ENCODE peak calls at places on chromosomes 13 and 19, in nine cellular contexts. One of them, this sample, is unnamed.

GRCh38 chr19:42284641-42285341 is 15.7 kb downstream of the CIC start:
- DNase-seq in HT-29: peak; percentile 36
- DNase-seq in CD8-positive, alpha-beta T cell: no peak
- DNase-seq in activated T-cell treated with anti-CD3 and anti-CD28 coated beads, Interleukin-2, amount 50 U/mL, for 24 hours: peak; percentile 55
- DNase-seq in HEK293T: no peak
- DNase-seq in T-helper 2 cell: no peak
- DNase-seq in CD8-positive, alpha-beta memory T cell: no peak
- DNase-seq in nephron progenitor cell: no peak
- DNase-seq in fibroblast of the aortic adventitia: no peak
- DNase-seq in this sample: no peak

GRCh38 chr13:108574856-108575255 is 54.6 kb upstream of the MYO16 start:
- DNase-seq in HT-29: no peak
- DNase-seq in CD8-positive, alpha-beta T cell: no peak
- DNase-seq in activated T-cell treated with anti-CD3 and anti-CD28 coated beads, Interleukin-2, amount 50 U/mL, for 24 hours: no peak
- DNase-seq in HEK293T: no peak
- DNase-seq in T-helper 2 cell: no peak
- DNase-seq in CD8-positive, alpha-beta memory T cell: no peak
- DNase-seq in nephron progenitor cell: no peak
- DNase-seq in fibroblast of the aortic adventitia: no peak
- DNase-seq in this sample: no peak

GRCh38 chr19:4220188-4220587 is 9.1 kb upstream of the EBI3 start:
- DNase-seq in HT-29: no peak
- DNase-seq in CD8-positive, alpha-beta T cell: no peak
- DNase-seq in activated T-cell treated with anti-CD3 and anti-CD28 coated beads, Interleukin-2, amount 50 U/mL, for 24 hours: no peak
- DNase-seq in HEK293T: no peak
- DNase-seq in T-helper 2 cell: no peak
- DNase-seq in CD8-positive, alpha-beta memory T cell: no peak
- DNase-seq in nephron progenitor cell: no peak
- DNase-seq in fibroblast of the aortic adventitia: no peak
- DNase-seq in this sample: no peak

GRCh38 chr19:10502524-10503001 is 593 bp downstream of the KEAP1 start:
- DNase-seq in HT-29: peak; percentile 83
- DNase-seq in CD8-positive, alpha-beta T cell: peak; percentile 83
- DNase-seq in activated T-cell treated with anti-CD3 and anti-CD28 coated beads, Interleukin-2, amount 50 U/mL, for 24 hours: peak; percentile 93
- DNase-seq in HEK293T: peak; percentile 93
- DNase-seq in T-helper 2 cell: peak; percentile 81
- DNase-seq in CD8-positive, alpha-beta memory T cell: peak; percentile 78
- DNase-seq in nephron progenitor cell: peak; percentile 92
- DNase-seq in fibroblast of the aortic adventitia: peak; percentile 83
- DNase-seq in this sample: peak; percentile 80

GRCh38 chr19:45523642-45524256 is 16.5 kb downstream of the VASP start:
- DNase-seq in HT-29: peak; percentile 99
- DNase-seq in CD8-positive, alpha-beta T cell: peak; percentile 60
- DNase-seq in activated T-cell treated with anti-CD3 and anti-CD28 coated beads, Interleukin-2, amount 50 U/mL, for 24 hours: peak; percentile 81
- DNase-seq in HEK293T: peak; percentile 90
- DNase-seq in T-helper 2 cell: peak; percentile 72
- DNase-seq in CD8-positive, alpha-beta memory T cell: peak; percentile 81
- DNase-seq in nephron progenitor cell: peak; percentile 81
- DNase-seq in fibroblast of the aortic adventitia: peak; percentile 90
- DNase-seq in this sample: peak; percentile 62

GRCh38 chr19:3335431-3336350 is 30.7 kb upstream of the NFIC start:
- DNase-seq in HT-29: no peak
- DNase-seq in CD8-positive, alpha-beta T cell: no peak
- DNase-seq in activated T-cell treated with anti-CD3 and anti-CD28 coated beads, Interleukin-2, amount 50 U/mL, for 24 hours: no peak
- DNase-seq in HEK293T: no peak
- DNase-seq in T-helper 2 cell: no peak
- DNase-seq in CD8-positive, alpha-beta memory T cell: no peak
- DNase-seq in nephron progenitor cell: no peak
- DNase-seq in fibroblast of the aortic adventitia: peak; percentile 61
- DNase-seq in this sample: no peak

GRCh38 chr13:23810842-23811241 is 78.4 kb downstream of the MIPEP start:
- DNase-seq in HT-29: no peak
- DNase-seq in CD8-positive, alpha-beta T cell: no peak
- DNase-seq in activated T-cell treated with anti-CD3 and anti-CD28 coated beads, Interleukin-2, amount 50 U/mL, for 24 hours: no peak
- DNase-seq in HEK293T: no peak
- DNase-seq in T-helper 2 cell: no peak
- DNase-seq in CD8-positive, alpha-beta memory T cell: no peak
- DNase-seq in nephron progenitor cell: no peak
- DNase-seq in fibroblast of the aortic adventitia: no peak
- DNase-seq in this sample: no peak

GRCh38 chr13:75533866-75534265 is 3.8 kb downstream of the COMMD6 start:
- DNase-seq in HT-29: no peak
- DNase-seq in CD8-positive, alpha-beta T cell: no peak
- DNase-seq in activated T-cell treated with anti-CD3 and anti-CD28 coated beads, Interleukin-2, amount 50 U/mL, for 24 hours: no peak
- DNase-seq in HEK293T: no peak
- DNase-seq in T-helper 2 cell: no peak
- DNase-seq in CD8-positive, alpha-beta memory T cell: no peak
- DNase-seq in nephron progenitor cell: no peak
- DNase-seq in fibroblast of the aortic adventitia: no peak
- DNase-seq in this sample: no peak

GRCh38 chr19:52613299-52613906 is 24.8 kb downstream of the ZNF83 start:
- DNase-seq in HT-29: no peak
- DNase-seq in CD8-positive, alpha-beta T cell: no peak
- DNase-seq in activated T-cell treated with anti-CD3 and anti-CD28 coated beads, Interleukin-2, amount 50 U/mL, for 24 hours: no peak
- DNase-seq in HEK293T: no peak
- DNase-seq in T-helper 2 cell: no peak
- DNase-seq in CD8-positive, alpha-beta memory T cell: no peak
- DNase-seq in nephron progenitor cell: no peak
- DNase-seq in fibroblast of the aortic adventitia: no peak
- DNase-seq in this sample: no peak

GRCh38 chr13:73610799-73611592 is 523.2 kb downstream of the KLF12 start:
- DNase-seq in HT-29: peak; percentile 77
- DNase-seq in CD8-positive, alpha-beta T cell: no peak
- DNase-seq in activated T-cell treated with anti-CD3 and anti-CD28 coated beads, Interleukin-2, amount 50 U/mL, for 24 hours: no peak
- DNase-seq in HEK293T: no peak
- DNase-seq in T-helper 2 cell: no peak
- DNase-seq in CD8-positive, alpha-beta memory T cell: no peak
- DNase-seq in nephron progenitor cell: no peak
- DNase-seq in fibroblast of the aortic adventitia: no peak
- DNase-seq in this sample: no peak

GRCh38 chr19:50721441-50722137 is 1.6 kb upstream of the CLEC11A start:
- DNase-seq in HT-29: no peak
- DNase-seq in CD8-positive, alpha-beta T cell: no peak
- DNase-seq in activated T-cell treated with anti-CD3 and anti-CD28 coated beads, Interleukin-2, amount 50 U/mL, for 24 hours: no peak
- DNase-seq in HEK293T: no peak
- DNase-seq in T-helper 2 cell: no peak
- DNase-seq in CD8-positive, alpha-beta memory T cell: no peak
- DNase-seq in nephron progenitor cell: no peak
- DNase-seq in fibroblast of the aortic adventitia: no peak
- DNase-seq in this sample: no peak

GRCh38 chr19:791605-792360 is 5.5 kb upstream of the PTBP1 start:
- DNase-seq in HT-29: no peak
- DNase-seq in CD8-positive, alpha-beta T cell: no peak
- DNase-seq in activated T-cell treated with anti-CD3 and anti-CD28 coated beads, Interleukin-2, amount 50 U/mL, for 24 hours: no peak
- DNase-seq in HEK293T: no peak
- DNase-seq in T-helper 2 cell: no peak
- DNase-seq in CD8-positive, alpha-beta memory T cell: no peak
- DNase-seq in nephron progenitor cell: no peak
- DNase-seq in fibroblast of the aortic adventitia: no peak
- DNase-seq in this sample: no peak

GRCh38 chr13:43493496-43494000 is 293.2 kb downstream of the ENOX1 start:
- DNase-seq in HT-29: no peak
- DNase-seq in CD8-positive, alpha-beta T cell: no peak
- DNase-seq in activated T-cell treated with anti-CD3 and anti-CD28 coated beads, Interleukin-2, amount 50 U/mL, for 24 hours: no peak
- DNase-seq in HEK293T: no peak
- DNase-seq in T-helper 2 cell: no peak
- DNase-seq in CD8-positive, alpha-beta memory T cell: no peak
- DNase-seq in nephron progenitor cell: no peak
- DNase-seq in fibroblast of the aortic adventitia: no peak
- DNase-seq in this sample: no peak

GRCh38 chr19:40831502-40832430 is 18.5 kb downstream of the CYP2A6 start:
- DNase-seq in HT-29: peak; percentile 45
- DNase-seq in CD8-positive, alpha-beta T cell: no peak
- DNase-seq in activated T-cell treated with anti-CD3 and anti-CD28 coated beads, Interleukin-2, amount 50 U/mL, for 24 hours: peak; percentile 8
- DNase-seq in HEK293T: peak; percentile 37
- DNase-seq in T-helper 2 cell: no peak
- DNase-seq in CD8-positive, alpha-beta memory T cell: no peak
- DNase-seq in nephron progenitor cell: no peak
- DNase-seq in fibroblast of the aortic adventitia: peak; percentile 98
- DNase-seq in this sample: no peak

GRCh38 chr19:2192862-2193261 is 29.1 kb downstream of the DOT1L start:
- DNase-seq in HT-29: no peak
- DNase-seq in CD8-positive, alpha-beta T cell: no peak
- DNase-seq in activated T-cell treated with anti-CD3 and anti-CD28 coated beads, Interleukin-2, amount 50 U/mL, for 24 hours: no peak
- DNase-seq in HEK293T: no peak
- DNase-seq in T-helper 2 cell: no peak
- DNase-seq in CD8-positive, alpha-beta memory T cell: no peak
- DNase-seq in nephron progenitor cell: no peak
- DNase-seq in fibroblast of the aortic adventitia: no peak
- DNase-seq in this sample: no peak

GRCh38 chr19:14475251-14476073 is at the start of gene PTGER1:
- DNase-seq in HT-29: peak; percentile 38
- DNase-seq in CD8-positive, alpha-beta T cell: no peak
- DNase-seq in activated T-cell treated with anti-CD3 and anti-CD28 coated beads, Interleukin-2, amount 50 U/mL, for 24 hours: no peak
- DNase-seq in HEK293T: no peak
- DNase-seq in T-helper 2 cell: no peak
- DNase-seq in CD8-positive, alpha-beta memory T cell: no peak
- DNase-seq in nephron progenitor cell: peak; percentile 55
- DNase-seq in fibroblast of the aortic adventitia: peak; percentile 25
- DNase-seq in this sample: no peak

GRCh38 chr13:108895220-108895704 is 265.9 kb downstream of the MYO16 start:
- DNase-seq in HT-29: peak; percentile 92
- DNase-seq in CD8-positive, alpha-beta T cell: no peak
- DNase-seq in activated T-cell treated with anti-CD3 and anti-CD28 coated beads, Interleukin-2, amount 50 U/mL, for 24 hours: no peak
- DNase-seq in HEK293T: no peak
- DNase-seq in T-helper 2 cell: no peak
- DNase-seq in CD8-positive, alpha-beta memory T cell: no peak
- DNase-seq in nephron progenitor cell: no peak
- DNase-seq in fibroblast of the aortic adventitia: peak; percentile 69
- DNase-seq in this sample: no peak

GRCh38 chr13:46172531-46172991 is 9.4 kb downstream of the LCP1 start:
- DNase-seq in HT-29: no peak
- DNase-seq in CD8-positive, alpha-beta T cell: peak; percentile 54
- DNase-seq in activated T-cell treated with anti-CD3 and anti-CD28 coated beads, Interleukin-2, amount 50 U/mL, for 24 hours: no peak
- DNase-seq in HEK293T: no peak
- DNase-seq in T-helper 2 cell: peak; percentile 79
- DNase-seq in CD8-positive, alpha-beta memory T cell: peak; percentile 81
- DNase-seq in nephron progenitor cell: no peak
- DNase-seq in fibroblast of the aortic adventitia: no peak
- DNase-seq in this sample: peak; percentile 46

GRCh38 chr13:35984776-35985453 is 146.3 kb downstream of the DCLK1 start:
- DNase-seq in HT-29: no peak
- DNase-seq in CD8-positive, alpha-beta T cell: no peak
- DNase-seq in activated T-cell treated with anti-CD3 and anti-CD28 coated beads, Interleukin-2, amount 50 U/mL, for 24 hours: no peak
- DNase-seq in HEK293T: no peak
- DNase-seq in T-helper 2 cell: no peak
- DNase-seq in CD8-positive, alpha-beta memory T cell: no peak
- DNase-seq in nephron progenitor cell: peak; percentile 18
- DNase-seq in fibroblast of the aortic adventitia: no peak
- DNase-seq in this sample: no peak

GRCh38 chr13:109782066-109782822 is 4.1 kb downstream of the IRS2 start:
- DNase-seq in HT-29: no peak
- DNase-seq in CD8-positive, alpha-beta T cell: no peak
- DNase-seq in activated T-cell treated with anti-CD3 and anti-CD28 coated beads, Interleukin-2, amount 50 U/mL, for 24 hours: no peak
- DNase-seq in HEK293T: no peak
- DNase-seq in T-helper 2 cell: no peak
- DNase-seq in CD8-positive, alpha-beta memory T cell: no peak
- DNase-seq in nephron progenitor cell: no peak
- DNase-seq in fibroblast of the aortic adventitia: no peak
- DNase-seq in this sample: no peak

GRCh38 chr19:18291019-18291524 is 9.7 kb upstream of the JUND start:
- DNase-seq in HT-29: no peak
- DNase-seq in CD8-positive, alpha-beta T cell: no peak
- DNase-seq in activated T-cell treated with anti-CD3 and anti-CD28 coated beads, Interleukin-2, amount 50 U/mL, for 24 hours: no peak
- DNase-seq in HEK293T: no peak
- DNase-seq in T-helper 2 cell: no peak
- DNase-seq in CD8-positive, alpha-beta memory T cell: no peak
- DNase-seq in nephron progenitor cell: no peak
- DNase-seq in fibroblast of the aortic adventitia: peak; percentile 17
- DNase-seq in this sample: no peak

GRCh38 chr19:8259142-8259921 is 48.8 kb downstream of the CD320 start:
- DNase-seq in HT-29: no peak
- DNase-seq in CD8-positive, alpha-beta T cell: no peak
- DNase-seq in activated T-cell treated with anti-CD3 and anti-CD28 coated beads, Interleukin-2, amount 50 U/mL, for 24 hours: no peak
- DNase-seq in HEK293T: no peak
- DNase-seq in T-helper 2 cell: no peak
- DNase-seq in CD8-positive, alpha-beta memory T cell: no peak
- DNase-seq in nephron progenitor cell: no peak
- DNase-seq in fibroblast of the aortic adventitia: no peak
- DNase-seq in this sample: no peak

GRCh38 chr19:55642153-55643002 is 1.1 kb upstream of the ZNF581 start:
- DNase-seq in HT-29: peak; percentile 46
- DNase-seq in CD8-positive, alpha-beta T cell: peak; percentile 14
- DNase-seq in activated T-cell treated with anti-CD3 and anti-CD28 coated beads, Interleukin-2, amount 50 U/mL, for 24 hours: peak; percentile 67
- DNase-seq in HEK293T: no peak
- DNase-seq in T-helper 2 cell: no peak
- DNase-seq in CD8-positive, alpha-beta memory T cell: peak; percentile 48
- DNase-seq in nephron progenitor cell: peak; percentile 47
- DNase-seq in fibroblast of the aortic adventitia: peak; percentile 44
- DNase-seq in this sample: no peak

GRCh38 chr13:32098275-32098674 is 66.7 kb downstream of the FRY start:
- DNase-seq in HT-29: no peak
- DNase-seq in CD8-positive, alpha-beta T cell: no peak
- DNase-seq in activated T-cell treated with anti-CD3 and anti-CD28 coated beads, Interleukin-2, amount 50 U/mL, for 24 hours: no peak
- DNase-seq in HEK293T: no peak
- DNase-seq in T-helper 2 cell: no peak
- DNase-seq in CD8-positive, alpha-beta memory T cell: no peak
- DNase-seq in nephron progenitor cell: no peak
- DNase-seq in fibroblast of the aortic adventitia: no peak
- DNase-seq in this sample: no peak

GRCh38 chr19:34639491-34640085 is 37.4 kb downstream of the SCGB2B2 start:
- DNase-seq in HT-29: peak; percentile 92
- DNase-seq in CD8-positive, alpha-beta T cell: peak; percentile 61
- DNase-seq in activated T-cell treated with anti-CD3 and anti-CD28 coated beads, Interleukin-2, amount 50 U/mL, for 24 hours: no peak
- DNase-seq in HEK293T: peak; percentile 56
- DNase-seq in T-helper 2 cell: peak; percentile 38
- DNase-seq in CD8-positive, alpha-beta memory T cell: peak; percentile 56
- DNase-seq in nephron progenitor cell: peak; percentile 36
- DNase-seq in fibroblast of the aortic adventitia: peak; percentile 73
- DNase-seq in this sample: peak; percentile 59

GRCh38 chr13:95660981-95661581 is 15.9 kb upstream of the DNAJC3 start:
- DNase-seq in HT-29: peak; percentile 90
- DNase-seq in CD8-positive, alpha-beta T cell: no peak
- DNase-seq in activated T-cell treated with anti-CD3 and anti-CD28 coated beads, Interleukin-2, amount 50 U/mL, for 24 hours: no peak
- DNase-seq in HEK293T: peak; percentile 25
- DNase-seq in T-helper 2 cell: no peak
- DNase-seq in CD8-positive, alpha-beta memory T cell: peak; percentile 13
- DNase-seq in nephron progenitor cell: no peak
- DNase-seq in fibroblast of the aortic adventitia: peak; percentile 76
- DNase-seq in this sample: no peak

GRCh38 chr19:40533508-40533907 is 43.2 kb upstream of the SHKBP1 start:
- DNase-seq in HT-29: peak; percentile 21
- DNase-seq in CD8-positive, alpha-beta T cell: no peak
- DNase-seq in activated T-cell treated with anti-CD3 and anti-CD28 coated beads, Interleukin-2, amount 50 U/mL, for 24 hours: no peak
- DNase-seq in HEK293T: no peak
- DNase-seq in T-helper 2 cell: no peak
- DNase-seq in CD8-positive, alpha-beta memory T cell: no peak
- DNase-seq in nephron progenitor cell: no peak
- DNase-seq in fibroblast of the aortic adventitia: no peak
- DNase-seq in this sample: no peak

GRCh38 chr19:33325920-33326319 is 23.6 kb upstream of the CEBPA start:
- DNase-seq in HT-29: no peak
- DNase-seq in CD8-positive, alpha-beta T cell: no peak
- DNase-seq in activated T-cell treated with anti-CD3 and anti-CD28 coated beads, Interleukin-2, amount 50 U/mL, for 24 hours: no peak
- DNase-seq in HEK293T: no peak
- DNase-seq in T-helper 2 cell: no peak
- DNase-seq in CD8-positive, alpha-beta memory T cell: no peak
- DNase-seq in nephron progenitor cell: no peak
- DNase-seq in fibroblast of the aortic adventitia: peak; percentile 92
- DNase-seq in this sample: no peak

GRCh38 chr19:14519860-14520407 is 1.7 kb upstream of the DNAJB1 start:
- DNase-seq in HT-29: peak; percentile 73
- DNase-seq in CD8-positive, alpha-beta T cell: no peak
- DNase-seq in activated T-cell treated with anti-CD3 and anti-CD28 coated beads, Interleukin-2, amount 50 U/mL, for 24 hours: peak; percentile 38
- DNase-seq in HEK293T: no peak
- DNase-seq in T-helper 2 cell: no peak
- DNase-seq in CD8-positive, alpha-beta memory T cell: no peak
- DNase-seq in nephron progenitor cell: no peak
- DNase-seq in fibroblast of the aortic adventitia: peak; percentile 72
- DNase-seq in this sample: no peak

GRCh38 chr19:10009714-10010224 is 535 bp downstream of the COL5A3 start:
- DNase-seq in HT-29: no peak
- DNase-seq in CD8-positive, alpha-beta T cell: no peak
- DNase-seq in activated T-cell treated with anti-CD3 and anti-CD28 coated beads, Interleukin-2, amount 50 U/mL, for 24 hours: peak; percentile 37
- DNase-seq in HEK293T: no peak
- DNase-seq in T-helper 2 cell: peak; percentile 58
- DNase-seq in CD8-positive, alpha-beta memory T cell: no peak
- DNase-seq in nephron progenitor cell: no peak
- DNase-seq in fibroblast of the aortic adventitia: peak; percentile 9
- DNase-seq in this sample: no peak

GRCh38 chr19:47881757-47882156 is 4.4 kb downstream of the SULT2A1 start:
- DNase-seq in HT-29: no peak
- DNase-seq in CD8-positive, alpha-beta T cell: no peak
- DNase-seq in activated T-cell treated with anti-CD3 and anti-CD28 coated beads, Interleukin-2, amount 50 U/mL, for 24 hours: no peak
- DNase-seq in HEK293T: no peak
- DNase-seq in T-helper 2 cell: no peak
- DNase-seq in CD8-positive, alpha-beta memory T cell: no peak
- DNase-seq in nephron progenitor cell: no peak
- DNase-seq in fibroblast of the aortic adventitia: no peak
- DNase-seq in this sample: no peak

This sample was measured in effector CD4-positive, alpha-beta T cell.